ENCODE peak calls at places on chromosomes 6 and 20, in seven cellular contexts. T is tibial artery, G is mammary epithelial cell, C is cardiac muscle cell, O is fibroblast of lung, A is GM12865, S is Peyer's patch. L is an unnamed sample.

GRCh38 chr6:37381579-37381978 is 27.8 kb downstream of the RNF8 start:
- DNase-seq in T (no peak), G (peak; percentile 68), C (peak; percentile 62), O (peak; percentile 60), A (peak; percentile 83), S (peak; percentile 47), L (no peak)

GRCh38 chr6:138336221-138336620 is 41.5 kb upstream of the SMIM28 start:
- DNase-seq in T (no peak), G (no peak), C (no peak), O (no peak), A (no peak), S (no peak), L (no peak)

GRCh38 chr6:4209201-4209600 is 73.8 kb upstream of the ECI2 start:
- DNase-seq in T (no peak), G (no peak), C (no peak), O (no peak), A (no peak), S (no peak), L (no peak)

GRCh38 chr20:63457737-63458136 is 14.7 kb downstream of the KCNQ2 start:
- DNase-seq in T (no peak), G (peak; percentile 75), C (peak; percentile 7), O (peak; percentile 11), A (no peak), S (no peak), L (peak; percentile 69)

GRCh38 chr20:50992733-50993457 is 30.0 kb downstream of the KCNG1 start:
- DNase-seq in T (no peak), G (peak; percentile 79), C (peak; percentile 83), O (peak; percentile 76), A (peak; percentile 64), S (peak; percentile 71), L (no peak)

GRCh38 chr6:163414367-163415175 is at the start of gene QKI:
- DNase-seq in T (peak; percentile 93), G (peak; percentile 76), C (peak; percentile 86), O (peak; percentile 72), A (peak; percentile 88), S (peak; percentile 90), L (peak; percentile 85)

GRCh38 chr6:34243131-34243771 is 5.6 kb downstream of the SMIM29 start:
- DNase-seq in T (peak; percentile 38), G (no peak), C (no peak), O (no peak), A (no peak), S (peak; percentile 36), L (no peak)

GRCh38 chr6:105675715-105676397 is 273.0 kb upstream of the PREP start:
- DNase-seq in T (no peak), G (peak; percentile 89), C (peak; percentile 3), O (peak; percentile 76), A (peak; percentile 13), S (no peak), L (no peak)

GRCh38 chr6:135267085-135267484 is 86.0 kb downstream of the MYB start:
- DNase-seq in T (no peak), G (no peak), C (no peak), O (no peak), A (no peak), S (no peak), L (no peak)

GRCh38 chr6:167828325-167828956 is 1.7 kb downstream of the AFDN start:
- DNase-seq in T (no peak), G (no peak), C (no peak), O (no peak), A (no peak), S (no peak), L (no peak)
- H3K4me3 ChIP-seq in T (peak overlapping the region; percentile 58), G (peak overlapping the region; percentile 75), C (peak overlapping the region; percentile 75), O (peak overlapping the region; percentile 80), A (peak overlapping the region; percentile 60), S (peak overlapping the region; percentile 91), L (peak overlapping the region; percentile 71)

DNA sequence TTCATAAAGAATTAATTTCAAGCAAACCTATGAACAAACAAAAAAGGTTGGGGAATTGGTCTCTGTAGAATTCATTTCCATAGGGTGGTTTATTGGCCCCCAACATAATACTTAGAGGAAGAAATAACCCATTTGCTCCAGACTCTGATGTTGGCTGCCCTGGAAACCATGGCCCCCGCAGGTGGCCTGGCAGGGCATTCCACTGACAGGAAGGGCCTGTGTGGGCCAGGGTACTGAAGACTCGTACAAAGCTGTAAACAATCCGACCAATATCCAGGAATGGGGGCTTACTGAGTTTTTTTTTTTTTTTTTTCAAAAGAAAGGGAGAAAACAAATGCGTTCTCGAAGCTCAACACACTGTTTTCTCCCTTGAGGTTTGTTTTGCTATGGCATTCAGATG is 59.5 kb downstream of the CLIC5 start:
- DNase-seq in T (no peak), G (no peak), C (no peak), O (no peak), A (no peak), S (no peak), L (no peak)
- TF ChIP-seq CTCF in T (no peak), G (no peak), C (no peak), O (no peak), A (no peak), S (no peak), L (no peak)

GRCh38 chr20:57718490-57719009 is 8.7 kb upstream of the PMEPA1 start:
- DNase-seq in T (peak; percentile 98), G (peak; percentile 97), C (peak; percentile 99), O (peak; percentile 96), A (peak; percentile 80), S (peak; percentile 98), L (peak; percentile 98)
- H3K4me3 ChIP-seq in T (peak overlapping the region; percentile 45), G (peak overlapping the region; percentile 41), C (peak overlapping the region; percentile 5), O (peak overlapping the region; percentile 50), A (no peak overlapping the region), S (peak overlapping the region; percentile 21), L (peak overlapping the region; percentile 46)

DNA sequence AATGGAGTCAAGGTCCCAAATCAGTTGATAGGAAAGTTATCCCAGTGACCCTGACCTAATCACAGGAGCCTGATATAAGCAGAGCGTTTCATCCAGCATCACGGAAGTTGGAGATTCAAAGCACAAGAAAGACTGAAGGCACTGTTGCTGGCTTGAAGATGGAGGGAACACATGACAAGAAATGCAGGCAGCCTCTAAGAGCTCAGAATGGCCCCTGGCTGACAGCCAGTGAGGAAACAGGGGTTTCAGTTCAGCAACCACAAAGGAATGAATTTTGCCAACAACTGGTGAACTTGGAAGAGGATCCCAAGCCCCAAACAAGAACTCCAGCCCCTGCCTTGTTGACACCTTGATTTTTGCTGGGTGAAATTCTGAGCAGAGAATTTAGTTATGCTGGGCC is 778.5 kb downstream of the MAFB start:
- DNase-seq in T (peak; percentile 66), G (no peak), C (no peak), O (no peak), A (no peak), S (no peak), L (no peak)
- TF ChIP-seq CTCF in T (no peak), G (no peak), C (no peak), O (no peak), A (no peak), S (no peak), L (no peak)

DNA sequence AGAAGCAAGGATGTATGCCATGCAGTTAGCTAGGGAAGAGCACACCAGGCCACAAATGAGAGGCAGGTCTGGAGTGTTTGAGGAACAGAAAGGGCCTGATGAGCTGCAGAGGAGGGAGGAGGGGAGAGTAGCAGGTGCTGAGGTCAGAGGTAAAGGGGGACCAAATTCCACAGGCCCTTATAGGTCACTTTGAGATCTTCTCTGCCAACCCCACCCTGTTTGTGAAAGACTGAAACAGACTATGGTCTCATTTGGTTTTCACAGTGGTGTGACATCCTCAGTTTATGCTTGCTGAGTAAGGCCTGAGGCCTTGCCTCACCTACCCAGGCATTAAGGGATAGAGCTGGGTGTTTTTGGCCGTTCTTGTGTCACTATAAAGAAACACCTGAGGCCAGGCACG is 187.7 kb upstream of the MYLIP start:
- DNase-seq in T (no peak), G (no peak), C (no peak), O (no peak), A (peak; percentile 83), S (no peak), L (no peak)
- H3K4me3 ChIP-seq in T (no peak overlapping the region), G (no peak overlapping the region), C (no peak overlapping the region), O (no peak overlapping the region), A (no peak overlapping the region), S (no peak overlapping the region), L (no peak overlapping the region)

GRCh38 chr6:68778356-68779020 is 143.4 kb downstream of the ADGRB3 start:
- DNase-seq in T (no peak), G (no peak), C (peak; percentile 86), O (peak; percentile 88), A (peak; percentile 26), S (no peak), L (peak; percentile 65)
- TF ChIP-seq CTCF in T (peak; percentile 34), G (peak; percentile 48), C (peak; percentile 87), O (peak; percentile 95), A (peak; percentile 40), S (peak; percentile 51), L (peak; percentile 87)